ENCODE peak calls at places on chromosome 15, in six cellular contexts. One of them, this sample, is unnamed.
A peak's percentile ranks its signal among the peaks of the same experiment; 100 is the strongest.

GRCh38 chr15:90959894-90960293 is 5.2 kb downstream of the RCCD1 start:
- DNase-seq in GM04504: no peak
- DNase-seq in Calu3: no peak
- DNase-seq in tibial artery: peak; percentile 73
- DNase-seq in EL: no peak
- DNase-seq in ELR: no peak
- DNase-seq in this sample: no peak

GRCh38 chr15:99504823-99505551 is 60.8 kb upstream of the MEF2A start:
- DNase-seq in GM04504: no peak
- DNase-seq in tibial artery: no peak
- DNase-seq in ELR: peak; percentile 46
- DNase-seq in EL: no peak
- DNase-seq in Calu3: no peak
- DNase-seq in this sample: peak; percentile 9

GRCh38 chr15:43274136-43274535 is 7.4 kb upstream of the TGM5 start:
- DNase-seq in EL: no peak
- DNase-seq in tibial artery: no peak
- DNase-seq in ELR: peak; percentile 44
- DNase-seq in GM04504: no peak
- DNase-seq in Calu3: no peak
- DNase-seq in this sample: peak; percentile 81

GRCh38 chr15:60384052-60384451 is 13.7 kb downstream of the ANXA2 start:
- DNase-seq in tibial artery: no peak
- DNase-seq in EL: peak; percentile 58
- DNase-seq in GM04504: no peak
- DNase-seq in ELR: no peak
- DNase-seq in Calu3: no peak
- DNase-seq in this sample: no peak

GRCh38 chr15:37636736-37637135 is 297.7 kb upstream of the TMCO5A start:
- DNase-seq in EL: no peak
- DNase-seq in Calu3: no peak
- DNase-seq in ELR: no peak
- DNase-seq in tibial artery: no peak
- DNase-seq in GM04504: no peak
- DNase-seq in this sample: no peak

GRCh38 chr15:67386947-67387346 is 132.4 kb downstream of the IQCH start:
- DNase-seq in tibial artery: no peak
- DNase-seq in GM04504: no peak
- DNase-seq in Calu3: no peak
- DNase-seq in ELR: peak; percentile 15
- DNase-seq in EL: no peak
- DNase-seq in this sample: no peak

GRCh38 chr15:89521605-89522004 is 25.2 kb upstream of the RHCG start:
- DNase-seq in ELR: no peak
- DNase-seq in GM04504: no peak
- DNase-seq in tibial artery: no peak
- DNase-seq in Calu3: no peak
- DNase-seq in EL: no peak
- DNase-seq in this sample: no peak

GRCh38 chr15:77859491-77860060 is 217.9 kb downstream of the TBC1D2B start:
- DNase-seq in ELR: no peak
- DNase-seq in tibial artery: no peak
- DNase-seq in GM04504: no peak
- DNase-seq in EL: no peak
- DNase-seq in Calu3: no peak
- DNase-seq in this sample: no peak

GRCh38 chr15:73926191-73927002 is at the start of gene LOXL1:
- DNase-seq in tibial artery: peak; percentile 82
- DNase-seq in GM04504: peak; percentile 83
- DNase-seq in ELR: peak; percentile 87
- DNase-seq in Calu3: peak; percentile 28
- DNase-seq in EL: peak; percentile 91
- DNase-seq in this sample: no peak

GRCh38 chr15:79091204-79091867 is 756 bp upstream of the RASGRF1 start:
- DNase-seq in GM04504: no peak
- DNase-seq in ELR: peak; percentile 15
- DNase-seq in tibial artery: no peak
- DNase-seq in Calu3: peak; percentile 16
- DNase-seq in EL: no peak
- DNase-seq in this sample: no peak

GRCh38 chr15:44028349-44028748 is 166.7 kb downstream of the FRMD5 start:
- DNase-seq in GM04504: no peak
- DNase-seq in Calu3: no peak
- DNase-seq in EL: peak; percentile 25
- DNase-seq in tibial artery: no peak
- DNase-seq in ELR: peak; percentile 41
- DNase-seq in this sample: no peak

GRCh38 chr15:57527382-57528091 is 64.2 kb upstream of the MYZAP start:
- DNase-seq in Calu3: peak; percentile 51
- DNase-seq in EL: peak; percentile 83
- DNase-seq in GM04504: peak; percentile 76
- DNase-seq in tibial artery: peak; percentile 50
- DNase-seq in ELR: peak; percentile 85
- DNase-seq in this sample: no peak

GRCh38 chr15:75573001-75573400 is 6.1 kb downstream of the PTPN9 start:
- DNase-seq in GM04504: no peak
- DNase-seq in tibial artery: no peak
- DNase-seq in EL: peak; percentile 74
- DNase-seq in Calu3: no peak
- DNase-seq in ELR: peak; percentile 28
- DNase-seq in this sample: no peak

GRCh38 chr15:58048261-58048660 is 17.2 kb downstream of the ALDH1A2 start:
- DNase-seq in tibial artery: no peak
- DNase-seq in Calu3: no peak
- DNase-seq in GM04504: no peak
- DNase-seq in ELR: no peak
- DNase-seq in EL: no peak
- DNase-seq in this sample: no peak

GRCh38 chr15:58378241-58379085 is 53.3 kb upstream of the LIPC start:
- DNase-seq in tibial artery: no peak
- DNase-seq in Calu3: no peak
- DNase-seq in GM04504: no peak
- DNase-seq in ELR: peak; percentile 36
- DNase-seq in EL: peak; percentile 28
- DNase-seq in this sample: no peak

GRCh38 chr15:88688394-88688933 is 49.6 kb downstream of the ISG20 start:
- DNase-seq in tibial artery: no peak
- DNase-seq in Calu3: no peak
- DNase-seq in GM04504: no peak
- DNase-seq in EL: no peak
- DNase-seq in ELR: no peak
- DNase-seq in this sample: no peak

GRCh38 chr15:53808058-53808703 is 48.7 kb upstream of the WDR72 start:
- DNase-seq in GM04504: no peak
- DNase-seq in EL: no peak
- DNase-seq in ELR: peak; percentile 7
- DNase-seq in tibial artery: no peak
- DNase-seq in Calu3: no peak
- DNase-seq in this sample: no peak

GRCh38 chr15:61057376-61057775 is 171.7 kb downstream of the RORA start:
- DNase-seq in tibial artery: no peak
- DNase-seq in GM04504: no peak
- DNase-seq in ELR: no peak
- DNase-seq in EL: no peak
- DNase-seq in Calu3: no peak
- DNase-seq in this sample: no peak

GRCh38 chr15:69665641-69666091 is 213.0 kb downstream of the RPLP1 start:
- DNase-seq in GM04504: no peak
- DNase-seq in ELR: no peak
- DNase-seq in EL: no peak
- DNase-seq in tibial artery: no peak
- DNase-seq in Calu3: no peak
- DNase-seq in this sample: peak; percentile 76

GRCh38 chr15:58748787-58749531 is 548 bp downstream of the ADAM10 start:
- DNase-seq in tibial artery: peak; percentile 53
- DNase-seq in EL: peak; percentile 51
- DNase-seq in Calu3: peak; percentile 39
- DNase-seq in GM04504: no peak
- DNase-seq in ELR: peak; percentile 56
- DNase-seq in this sample: peak; percentile 91

GRCh38 chr15:76514292-76514691 is 177.7 kb downstream of the ISL2 start:
- DNase-seq in EL: no peak
- DNase-seq in ELR: no peak
- DNase-seq in GM04504: no peak
- DNase-seq in Calu3: no peak
- DNase-seq in tibial artery: no peak
- DNase-seq in this sample: no peak

GRCh38 chr15:80595391-80595790 is 99.7 kb upstream of the ABHD17C start:
- DNase-seq in GM04504: no peak
- DNase-seq in ELR: no peak
- DNase-seq in Calu3: peak; percentile 28
- DNase-seq in tibial artery: no peak
- DNase-seq in EL: peak; percentile 17
- DNase-seq in this sample: peak; percentile 81

GRCh38 chr15:47407692-47408091 is 309.6 kb upstream of the SEMA6D start:
- DNase-seq in EL: no peak
- DNase-seq in GM04504: no peak
- DNase-seq in ELR: no peak
- DNase-seq in tibial artery: no peak
- DNase-seq in Calu3: no peak
- DNase-seq in this sample: no peak

GRCh38 chr15:32908135-32908801 is 190.5 kb downstream of the GREM1 start:
- DNase-seq in tibial artery: no peak
- DNase-seq in EL: no peak
- DNase-seq in ELR: no peak
- DNase-seq in GM04504: no peak
- DNase-seq in Calu3: no peak
- DNase-seq in this sample: no peak

GRCh38 chr15:40847225-40847961 is 3.5 kb downstream of the SPINT1 start:
- DNase-seq in tibial artery: peak; percentile 61
- DNase-seq in EL: peak; percentile 58
- DNase-seq in ELR: peak; percentile 48
- DNase-seq in GM04504: no peak
- DNase-seq in Calu3: peak; percentile 64
- DNase-seq in this sample: no peak

GRCh38 chr15:81950841-81951414 is 94.9 kb downstream of the MEX3B start:
- DNase-seq in tibial artery: no peak
- DNase-seq in Calu3: no peak
- DNase-seq in ELR: no peak
- DNase-seq in EL: no peak
- DNase-seq in GM04504: no peak
- DNase-seq in this sample: no peak

GRCh38 chr15:70827721-70828120 is 26.2 kb downstream of the LARP6 start:
- DNase-seq in ELR: no peak
- DNase-seq in tibial artery: no peak
- DNase-seq in EL: no peak
- DNase-seq in GM04504: no peak
- DNase-seq in Calu3: no peak
- DNase-seq in this sample: no peak

GRCh38 chr15:41490355-41490754 is 3.3 kb upstream of the ITPKA start:
- DNase-seq in EL: peak; percentile 96
- DNase-seq in tibial artery: no peak
- DNase-seq in ELR: peak; percentile 98
- DNase-seq in GM04504: peak; percentile 89
- DNase-seq in Calu3: no peak
- DNase-seq in this sample: no peak

GRCh38 chr15:58269455-58270414 is 131.6 kb downstream of the AQP9 start:
- DNase-seq in tibial artery: no peak
- DNase-seq in GM04504: peak; percentile 27
- DNase-seq in Calu3: peak; percentile 76
- DNase-seq in EL: peak; percentile 62
- DNase-seq in ELR: peak; percentile 62
- DNase-seq in this sample: no peak